ENCODE peak calls at places on chromosomes 3 and 15, in six cellular contexts. J is uterus, X is upper lobe of left lung, E is IMR-90, Z is tibial artery, U is WERI-Rb-1. M is an unnamed sample.
A peak's percentile ranks its signal among the peaks of the same experiment; 100 is the strongest.

GRCh38 chr15:61996056-61996635 is 64.1 kb downstream of the VPS13C start:
- DNase-seq in Z (no peak), U (no peak), J (no peak), E (peak; percentile 12), X (no peak), M (no peak)

GRCh38 chr3:74059301-74059700 is 434.6 kb upstream of the PDZRN3 start:
- DNase-seq in U (no peak), J (no peak), E (no peak), X (no peak), Z (no peak), M (no peak)

GRCh38 chr3:55486857-55487375 is at the start of gene WNT5A:
- DNase-seq in X (peak; percentile 91), U (peak; percentile 39), J (peak; percentile 42), Z (no peak), E (no peak), M (no peak)

GRCh38 chr15:77518458-77518857 is 97.8 kb downstream of the HMG20A start:
- DNase-seq in X (no peak), J (no peak), U (no peak), E (no peak), Z (peak; percentile 60), M (no peak)

GRCh38 chr3:39350714-39351113 is 21.2 kb downstream of the CCR8 start:
- DNase-seq in J (no peak), Z (no peak), E (no peak), U (no peak), X (no peak), M (no peak)

GRCh38 chr3:136838641-136839555 is 20.0 kb downstream of the SLC35G2 start:
- DNase-seq in J (no peak), U (no peak), E (peak; percentile 64), Z (no peak), X (no peak), M (no peak)

GRCh38 chr15:42650208-42651066 is 75.0 kb downstream of the STARD9 start:
- DNase-seq in E (peak; percentile 88), J (peak; percentile 63), Z (peak; percentile 70), X (no peak), U (peak; percentile 66), M (peak; percentile 70)

GRCh38 chr3:148101061-148101460 is 596.6 kb upstream of the AGTR1 start:
- DNase-seq in E (peak; percentile 20), U (no peak), X (no peak), J (no peak), Z (no peak), M (no peak)

GRCh38 chr3:177109688-177110087 is 87.6 kb downstream of the TBL1XR1 start:
- DNase-seq in U (no peak), E (no peak), J (no peak), X (no peak), Z (no peak), M (no peak)

DNA sequence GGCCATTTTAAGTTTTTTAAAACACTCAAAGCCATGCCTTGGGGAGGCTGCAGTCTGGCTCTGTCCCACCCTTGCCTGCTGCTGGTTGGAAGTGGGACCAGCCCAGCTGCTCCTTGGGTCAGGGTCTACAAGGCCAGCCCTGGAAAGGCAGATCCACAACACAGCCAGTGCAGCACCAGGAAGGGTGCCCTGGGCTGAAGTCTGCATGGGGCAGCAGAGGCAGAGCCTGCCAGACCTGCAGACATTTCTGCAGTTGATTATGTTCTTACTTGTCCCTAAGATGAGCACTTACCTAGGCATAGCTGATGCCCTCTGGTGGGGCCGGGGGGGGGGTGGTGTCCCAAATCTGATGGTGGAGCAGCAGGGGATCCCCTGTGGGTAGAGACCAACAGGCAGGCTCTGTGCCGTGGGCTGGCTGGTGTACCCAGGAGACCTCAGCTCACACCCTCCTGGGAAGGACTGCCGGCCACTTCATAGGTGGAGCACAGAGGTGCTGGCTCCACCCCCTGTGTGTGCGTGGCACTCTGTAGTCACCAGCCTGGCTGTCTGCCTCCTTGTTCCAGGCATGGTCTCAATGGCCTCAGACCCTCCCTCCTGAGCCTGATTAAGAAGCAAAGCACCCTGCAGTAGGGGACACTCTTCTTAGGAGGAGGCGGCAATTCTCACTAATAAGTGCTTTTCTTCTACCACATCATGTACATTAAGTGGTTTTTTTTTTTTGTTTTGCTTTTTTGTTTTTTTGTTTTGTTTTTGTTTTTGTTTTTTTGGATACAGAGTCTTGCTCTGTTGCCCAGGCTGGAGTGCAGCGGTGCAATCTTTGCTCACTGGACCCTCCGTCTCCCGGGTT is 97.4 kb upstream of the KLF13 start:
- DNase-seq in U (no peak), J (no peak), E (no peak), X (no peak), Z (no peak), M (no peak)
- TF ChIP-seq CTCF in U (no peak), J (no peak), E (no peak), X (no peak), Z (no peak), M (no peak)

GRCh38 chr3:447671-448070 is 251.1 kb downstream of the CHL1 start:
- DNase-seq in Z (no peak), E (no peak), J (no peak), X (no peak), U (no peak), M (no peak)
- H3K9me3 ChIP-seq in Z (no peaks in the 10 kb centered on the region), E (no peaks in the 10 kb centered on the region), J (no peaks in the 10 kb centered on the region), X (no peaks in the 10 kb centered on the region), U (no peaks in the 10 kb centered on the region), M (no peaks in the 10 kb centered on the region)

GRCh38 chr3:51191768-51192167 is 193.3 kb upstream of the MANF start:
- DNase-seq in J (no peak), U (no peak), X (no peak), E (no peak), Z (no peak), M (no peak)

GRCh38 chr3:51190827-51191226 is 194.3 kb upstream of the MANF start:
- DNase-seq in Z (no peak), E (no peak), J (no peak), X (no peak), U (no peak), M (no peak)

DNA sequence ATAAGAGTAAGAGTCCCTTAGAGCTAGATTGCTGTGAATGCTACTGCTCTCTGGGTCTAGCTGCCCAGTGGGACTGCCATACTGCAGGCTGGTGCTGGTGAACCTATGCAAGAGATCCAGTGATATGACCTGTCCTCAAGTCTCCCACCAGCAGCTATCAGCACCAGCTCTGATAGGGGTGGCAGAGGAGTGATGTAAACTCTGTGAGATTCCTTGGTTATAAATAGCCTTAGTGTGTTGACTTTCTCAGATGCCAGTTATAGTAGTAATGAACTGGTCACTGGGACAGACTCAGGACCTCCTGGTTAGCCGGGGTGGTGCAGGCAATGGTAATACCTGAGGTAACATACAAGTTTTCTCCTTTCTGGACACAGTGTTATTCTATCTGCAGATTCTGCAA is 194.9 kb upstream of the MANF start:
- DNase-seq in U (no peak), X (no peak), J (no peak), E (no peak), Z (no peak), M (no peak)
- TF ChIP-seq CTCF in U (no peak), X (no peak), J (no peak), E (no peak), Z (no peak), M (no peak)

DNA sequence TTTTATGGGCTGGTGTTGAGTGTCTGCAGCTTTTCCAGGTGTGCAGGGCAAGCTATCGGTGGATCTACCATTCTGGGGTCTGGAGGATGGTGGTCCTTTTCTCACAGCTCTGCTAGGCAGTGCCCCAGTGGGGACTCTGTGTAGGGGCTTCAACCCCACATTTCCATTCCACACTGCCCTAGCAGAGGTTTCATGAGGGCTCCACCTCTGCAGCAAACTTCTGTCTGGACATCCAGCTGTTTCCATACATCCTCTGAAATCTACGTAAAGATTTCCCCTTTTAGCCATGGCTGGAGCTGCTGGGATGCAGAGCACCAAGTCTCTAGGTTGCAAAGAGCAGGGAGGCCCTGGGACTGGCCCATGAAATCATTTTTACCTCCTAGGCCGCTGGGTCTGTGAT is 11.6 kb downstream of the RFX7 start:
- DNase-seq in Z (no peak), E (no peak), U (no peak), J (no peak), X (no peak), M (no peak)
- H3K9me3 ChIP-seq in Z (peaks cover 11% of the 10 kb centered on the region), E (peaks cover 16% of the 10 kb centered on the region), U (peaks cover 10% of the 10 kb centered on the region), J (no peaks in the 10 kb centered on the region), X (peaks cover 27% of the 10 kb centered on the region), M (no peaks in the 10 kb centered on the region)

GRCh38 chr3:50260027-50260941 is 8.7 kb upstream of the SEMA3B start:
- DNase-seq in X (peak; percentile 99), J (peak; percentile 92), Z (peak; percentile 97), U (peak; percentile 92), E (peak; percentile 86), M (peak; percentile 88)

GRCh38 chr3:50256978-50257890 is 11.7 kb upstream of the SEMA3B start:
- DNase-seq in Z (no peak), X (no peak), U (peak; percentile 84), E (no peak), J (no peak), M (no peak)

GRCh38 chr3:50257990-50258389 is 11.0 kb upstream of the SEMA3B start:
- DNase-seq in U (no peak), Z (no peak), X (no peak), E (no peak), J (no peak), M (no peak)

GRCh38 chr3:50259432-50260026 is 9.4 kb upstream of the SEMA3B start:
- DNase-seq in J (no peak), X (no peak), U (no peak), Z (no peak), E (no peak), M (no peak)

GRCh38 chr3:50258979-50259378 is 10.0 kb upstream of the SEMA3B start:
- DNase-seq in U (no peak), J (no peak), X (no peak), E (no peak), Z (no peak), M (no peak)
- TF ChIP-seq CTCF in U (peak; percentile 5), J (no peak), X (no peak), E (no peak), Z (no peak), M (no peak)